ENCODE peak calls at places on chromosomes 1 and 21, in eight cellular contexts. C is A549, I is GM23338, S is K562, X is HCT116, T is HL-60, R is SK-N-SH, A is HepG2. Y is an unnamed sample.

GRCh38 chr1:86339906-86340305 is 56.2 kb downstream of the ODF2L start:
- DNase-seq in C (no peak), I (no peak), S (no peak), X (no peak), T (no peak), R (no peak), A (no peak), Y (no peak)

GRCh38 chr1:71422221-71422620 is 341.4 kb upstream of the ZRANB2 start:
- DNase-seq in C (no peak), I (no peak), S (no peak), X (no peak), T (no peak), R (no peak), A (no peak), Y (no peak)

GRCh38 chr1:205440476-205441317 is 15.1 kb downstream of the BLACAT1 start:
- DNase-seq in C (no peak), I (peak), S (peak), X (peak), T (peak), R (no peak), A (peak), Y (no peak)

GRCh38 chr1:157092831-157093230 is 6.8 kb downstream of the ETV3L start:
- DNase-seq in C (no peak), I (peak), S (no peak), X (no peak), T (no peak), R (no peak), A (no peak), Y (no peak)

GRCh38 chr1:220498188-220498587 is 29.7 kb upstream of the MARK1 start:
- DNase-seq in C (no peak), I (no peak), S (no peak), X (no peak), T (no peak), R (no peak), A (no peak), Y (no peak)

GRCh38 chr1:213982814-213983588 is 4.8 kb upstream of the PROX1 start:
- DNase-seq in C (no peak), I (peak), S (no peak), X (no peak), T (no peak), R (peak), A (no peak), Y (no peak)

GRCh38 chr1:154524881-154525280 is 22.7 kb upstream of the SHE start:
- DNase-seq in C (no peak), I (no peak), S (no peak), X (no peak), T (no peak), R (no peak), A (no peak), Y (no peak)

GRCh38 chr1:63802109-63802508 is 28.3 kb downstream of the ROR1 start:
- DNase-seq in C (no peak), I (no peak), S (no peak), X (no peak), T (no peak), R (no peak), A (no peak), Y (no peak)

GRCh38 chr1:232033285-232033684 is 406.7 kb downstream of the DISC1 start:
- DNase-seq in C (no peak), I (no peak), S (no peak), X (no peak), T (no peak), R (no peak), A (no peak), Y (no peak)

GRCh38 chr21:32099812-32100416 is 178.9 kb downstream of the MIS18A start:
- DNase-seq in C (no peak), I (peak), S (no peak), X (peak), T (no peak), R (peak), A (no peak), Y (no peak)

GRCh38 chr1:236645016-236645680 is 40.8 kb upstream of the HEATR1 start:
- DNase-seq in C (no peak), I (no peak), S (no peak), X (no peak), T (no peak), R (no peak), A (no peak), Y (no peak)

GRCh38 chr1:160474392-160475242 is 48.4 kb downstream of the SLAMF6 start:
- DNase-seq in C (no peak), I (no peak), S (no peak), X (no peak), T (no peak), R (no peak), A (no peak), Y (no peak)

GRCh38 chr1:93722081-93723031 is 40.7 kb upstream of the BCAR3 start:
- DNase-seq in C (no peak), I (peak), S (no peak), X (no peak), T (no peak), R (peak), A (no peak), Y (no peak)

GRCh38 chr1:111561328-111561727 is 57.9 kb upstream of the ADORA3 start:
- DNase-seq in C (no peak), I (no peak), S (no peak), X (no peak), T (no peak), R (no peak), A (no peak), Y (no peak)

GRCh38 chr1:61392417-61393242 is 310.3 kb downstream of the NFIA start:
- DNase-seq in C (no peak), I (peak), S (peak), X (no peak), T (no peak), R (no peak), A (no peak), Y (no peak)

GRCh38 chr1:37999434-38000232 is 5.7 kb downstream of the FHL3 start:
- DNase-seq in C (no peak), I (peak), S (peak), X (no peak), T (peak), R (peak), A (peak), Y (no peak)

GRCh38 chr1:90710579-90711536 is 6.2 kb downstream of the BARHL2 start:
- DNase-seq in C (no peak), I (peak), S (no peak), X (no peak), T (no peak), R (peak), A (no peak), Y (no peak)

GRCh38 chr1:192805832-192806323 is 3.0 kb upstream of the RGS2 start:
- DNase-seq in C (peak), I (peak), S (peak), X (peak), T (peak), R (peak), A (peak), Y (peak)

GRCh38 chr1:183812686-183813569 is 8.0 kb downstream of the RGL1 start:
- DNase-seq in C (no peak), I (peak), S (no peak), X (no peak), T (no peak), R (no peak), A (peak), Y (no peak)

GRCh38 chr1:217562229-217562878 is 68.5 kb downstream of the GPATCH2 start:
- DNase-seq in C (peak), I (no peak), S (no peak), X (no peak), T (no peak), R (no peak), A (peak), Y (no peak)

GRCh38 chr1:108561731-108562326 is 1.9 kb downstream of the EEIG2 start:
- DNase-seq in C (peak), I (peak), S (peak), X (peak), T (peak), R (peak), A (peak), Y (peak)

GRCh38 chr1:55913565-55913964 is 665.8 kb downstream of the PLPP3 start:
- DNase-seq in C (no peak), I (no peak), S (no peak), X (no peak), T (no peak), R (no peak), A (no peak), Y (no peak)

GRCh38 chr1:25743164-25744139 is 56.5 kb upstream of the SELENON start:
- DNase-seq in C (no peak), I (no peak), S (no peak), X (no peak), T (no peak), R (no peak), A (no peak), Y (no peak)

GRCh38 chr1:235902638-235903542 is 36.2 kb upstream of the LYST start:
- DNase-seq in C (peak), I (no peak), S (no peak), X (peak), T (no peak), R (no peak), A (no peak), Y (peak)

GRCh38 chr1:42952353-42953001 is 6.2 kb downstream of the SLC2A1 start:
- DNase-seq in C (no peak), I (no peak), S (peak), X (no peak), T (no peak), R (no peak), A (no peak), Y (no peak)

GRCh38 chr1:182279724-182280506 is 111.7 kb downstream of the GLUL start:
- DNase-seq in C (no peak), I (peak), S (no peak), X (no peak), T (no peak), R (peak), A (peak), Y (no peak)

GRCh38 chr1:15678578-15678977 is 5.5 kb upstream of the PLEKHM2 start:
- DNase-seq in C (no peak), I (peak), S (no peak), X (peak), T (peak), R (no peak), A (peak), Y (no peak)

GRCh38 chr1:208449951-208450350 is 205.8 kb upstream of the PLXNA2 start:
- DNase-seq in C (no peak), I (no peak), S (peak), X (no peak), T (no peak), R (no peak), A (no peak), Y (no peak)

GRCh38 chr1:192639607-192640368 is 3.8 kb downstream of the RGS13 start:
- DNase-seq in C (peak), I (no peak), S (no peak), X (peak), T (no peak), R (no peak), A (no peak), Y (no peak)

GRCh38 chr1:177546346-177546745 is 375.6 kb downstream of the BRINP2 start:
- DNase-seq in C (no peak), I (no peak), S (no peak), X (no peak), T (no peak), R (no peak), A (no peak), Y (no peak)

GRCh38 chr1:15370781-15371467 is 38.8 kb upstream of the EFHD2 start:
- DNase-seq in C (no peak), I (no peak), S (no peak), X (no peak), T (no peak), R (peak), A (peak), Y (no peak)

GRCh38 chr1:228867093-228867950 is 132.0 kb downstream of the RHOU start:
- DNase-seq in C (no peak), I (no peak), S (no peak), X (no peak), T (no peak), R (peak), A (no peak), Y (no peak)

GRCh38 chr1:190328361-190328760 is 149.3 kb downstream of the BRINP3 start:
- DNase-seq in C (no peak), I (no peak), S (no peak), X (no peak), T (no peak), R (no peak), A (no peak), Y (no peak)

GRCh38 chr1:169904834-169905233 is 11.1 kb upstream of the SCYL3 start:
- DNase-seq in C (no peak), I (no peak), S (no peak), X (no peak), T (no peak), R (no peak), A (no peak), Y (no peak)

GRCh38 chr21:31490471-31490870 is 146.4 kb upstream of the TIAM1 start:
- DNase-seq in C (peak), I (no peak), S (peak), X (no peak), T (no peak), R (no peak), A (no peak), Y (no peak)

GRCh38 chr1:153921803-153922075 is 1.0 kb downstream of the GATAD2B start:
- DNase-seq in C (no peak), I (peak), S (no peak), X (no peak), T (peak), R (peak), A (no peak), Y (no peak)

GRCh38 chr1:185734929-185735666 is 907 bp downstream of the HMCN1 start:
- DNase-seq in C (no peak), I (no peak), S (no peak), X (no peak), T (no peak), R (no peak), A (no peak), Y (no peak)

GRCh38 chr1:185735667-185736105 is 1.5 kb downstream of the HMCN1 start:
- DNase-seq in C (no peak), I (peak), S (no peak), X (no peak), T (no peak), R (no peak), A (no peak), Y (no peak)

GRCh38 chr1:185732941-185733340 is 1.2 kb upstream of the HMCN1 start:
- DNase-seq in C (no peak), I (peak), S (no peak), X (no peak), T (no peak), R (no peak), A (no peak), Y (no peak)

GRCh38 chr1:185731446-185731845 is 2.7 kb upstream of the HMCN1 start:
- DNase-seq in C (no peak), I (no peak), S (no peak), X (no peak), T (no peak), R (no peak), A (no peak), Y (no peak)

DNA sequence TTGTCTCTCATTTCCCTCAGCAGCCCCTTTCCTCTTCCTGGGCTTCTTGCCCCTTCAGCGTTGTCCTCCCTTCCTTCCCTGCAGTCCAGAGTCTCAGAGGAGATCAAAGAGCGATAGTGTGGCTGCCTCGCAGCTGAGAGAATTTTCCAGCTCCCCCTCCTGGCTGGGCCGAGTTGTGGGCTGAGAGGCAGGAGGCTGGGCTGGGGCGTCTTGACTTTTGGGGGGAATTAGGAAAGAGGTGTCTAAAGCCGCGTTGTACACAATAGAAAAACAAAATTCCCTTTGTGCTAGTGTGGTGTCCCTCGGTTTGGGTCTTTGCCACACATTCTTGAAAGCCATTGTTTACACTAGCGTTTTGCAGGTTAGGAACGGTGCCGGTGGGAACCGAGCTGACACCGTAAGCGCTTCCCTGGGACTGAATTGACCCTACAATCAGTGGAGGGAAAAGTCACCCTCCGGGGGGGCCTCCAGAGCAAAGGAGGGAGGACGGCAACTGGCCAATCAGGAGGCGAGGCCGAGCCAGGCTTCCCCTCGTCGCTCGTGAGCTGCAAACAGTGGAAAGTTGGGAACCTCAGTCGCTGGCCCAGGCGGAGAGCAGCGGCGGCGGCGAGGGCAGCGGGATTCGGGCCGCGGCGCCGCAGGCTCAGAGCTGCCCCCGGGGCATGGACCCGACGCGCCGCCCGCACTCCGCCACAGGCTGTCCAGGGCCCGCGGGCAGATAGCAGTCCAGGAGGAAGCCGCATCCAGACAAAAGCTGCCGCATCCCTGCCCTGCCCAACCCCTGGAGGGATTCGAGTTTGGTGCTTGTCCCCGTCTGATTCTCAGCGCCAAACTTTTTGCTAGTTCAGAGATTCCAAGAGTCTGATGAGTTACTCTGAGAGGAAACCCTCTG is at the start of gene HMCN1:
- DNase-seq in C (peak), I (peak), S (peak), X (peak), T (peak), R (peak), A (peak), Y (no peak)
- TF ChIP-seq REST in C (no peak), I (no peak), S (no peak), X (no peak), T (no peak), R (no peak), A (no peak), Y (no peak)

GRCh38 chr1:210709694-210710093 is 381.0 kb downstream of the HHAT start:
- DNase-seq in C (no peak), I (no peak), S (no peak), X (no peak), T (no peak), R (no peak), A (no peak), Y (no peak)
- TF ChIP-seq REST in C (no peak), I (no peak), S (no peak), X (no peak), T (no peak), R (no peak), A (no peak), Y (no peak)

GRCh38 chr1:215081566-215082531 is 688 bp upstream of the KCNK2 start:
- DNase-seq in C (no peak), I (peak), S (no peak), X (no peak), T (no peak), R (peak), A (no peak), Y (no peak)
- TF ChIP-seq REST in C (no peak), I (no peak), S (no peak), X (no peak), T (no peak), R (no peak), A (no peak), Y (no peak)

DNA sequence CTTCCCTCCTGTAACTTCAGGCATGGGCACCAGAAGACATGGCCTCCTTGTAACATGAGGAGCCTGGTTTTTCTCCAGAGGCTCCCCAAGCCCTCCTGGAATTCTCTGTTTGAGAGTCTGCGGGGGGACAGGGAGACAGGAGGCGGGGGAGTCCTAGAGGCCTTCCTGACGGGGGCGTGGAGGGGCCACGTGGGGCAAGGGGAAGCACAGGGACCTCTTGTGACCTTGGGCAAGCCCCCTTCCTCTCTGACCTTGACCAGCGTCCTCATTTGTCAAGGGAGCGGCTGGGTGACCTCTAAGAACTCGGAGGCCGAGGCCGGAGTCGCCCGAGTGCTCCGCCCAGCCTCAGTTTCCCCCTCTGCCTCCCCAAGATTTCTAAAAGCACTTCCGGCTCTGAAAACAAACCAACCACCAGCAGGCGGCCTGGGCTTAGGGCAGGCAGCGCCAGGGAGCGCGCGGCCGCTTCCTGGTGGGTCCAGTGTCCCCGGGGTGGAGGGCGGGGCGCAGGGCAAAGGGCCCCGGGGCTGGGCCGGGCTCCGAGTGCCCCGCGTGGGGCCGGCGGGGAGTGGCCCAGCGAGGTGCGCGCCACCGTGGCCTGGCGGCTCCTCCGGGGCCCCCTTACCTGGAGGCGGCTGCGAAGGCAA is 361 bp downstream of the TMCO4 start:
- DNase-seq in C (peak), I (peak), S (peak), X (no peak), T (no peak), R (peak), A (peak), Y (no peak)
- TF ChIP-seq REST in C (no peak), I (no peak), S (no peak), X (no peak), T (no peak), R (no peak), A (no peak), Y (no peak)

GRCh38 chr1:22830747-22831340 is 120.2 kb downstream of the EPHB2 start:
- DNase-seq in C (no peak), I (no peak), S (no peak), X (no peak), T (no peak), R (no peak), A (no peak), Y (no peak)

GRCh38 chr1:22833699-22834098 is 123.1 kb downstream of the EPHB2 start:
- DNase-seq in C (no peak), I (no peak), S (no peak), X (no peak), T (no peak), R (no peak), A (no peak), Y (no peak)

GRCh38 chr1:22831729-22832413 is 121.2 kb downstream of the EPHB2 start:
- DNase-seq in C (peak), I (no peak), S (no peak), X (peak), T (peak), R (no peak), A (peak), Y (peak)

GRCh38 chr1:22830131-22830566 is 119.5 kb downstream of the EPHB2 start:
- DNase-seq in C (no peak), I (no peak), S (no peak), X (no peak), T (no peak), R (no peak), A (no peak), Y (no peak)

DNA sequence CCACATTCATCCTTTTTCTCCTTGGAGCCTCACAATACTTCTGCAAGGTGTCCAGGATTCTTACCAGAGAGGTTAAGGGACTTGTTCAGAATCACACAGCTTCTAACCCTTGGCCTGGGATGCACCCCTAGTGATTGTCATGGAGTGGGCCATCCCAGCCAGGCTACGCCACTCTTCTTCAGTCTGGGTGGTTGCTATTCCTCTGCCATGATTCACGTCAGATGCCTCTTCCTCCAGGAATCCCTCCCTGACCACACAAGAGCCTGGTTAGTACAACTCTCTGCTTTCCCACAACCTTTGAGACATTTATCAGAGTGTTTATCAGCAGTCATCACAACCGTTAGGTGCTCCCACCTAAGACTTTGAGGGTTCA is 121.8 kb downstream of the EPHB2 start:
- DNase-seq in C (no peak), I (no peak), S (no peak), X (peak), T (no peak), R (no peak), A (no peak), Y (no peak)
- TF ChIP-seq REST in C (no peak), I (no peak), S (no peak), X (no peak), T (no peak), R (no peak), A (no peak), Y (no peak)

GRCh38 chr1:23558140-23558871 is 995 bp downstream of the ID3 start:
- DNase-seq in C (no peak), I (peak), S (peak), X (peak), T (no peak), R (peak), A (peak), Y (no peak)
- TF ChIP-seq REST in C (no peak), I (no peak), S (no peak), X (no peak), T (no peak), R (no peak), A (no peak), Y (no peak)

GRCh38 chr1:1440941-1441888 is 5.7 kb downstream of the VWA1 start:
- DNase-seq in C (peak), I (peak), S (peak), X (no peak), T (peak), R (peak), A (peak), Y (no peak)
- TF ChIP-seq REST in C (no peak), I (no peak), S (no peak), X (no peak), T (no peak), R (no peak), A (no peak), Y (no peak)